ENCODE peak calls at places on chromosomes 5 and 9, in ten cellular contexts. N is ureter; F is posterior vena cava; K is lower leg skin; S is EH; P is left ventricle myocardium inferior; V is NCI-H82; C is natural killer cell treated with Interleukin-12 subunit alpha and Interleukin-12 subunit beta and Interleukin-15 and Interleukin-18, amount 100 ng/mL, for 72 hours; D is NCI-H226; E is mesendoderm. T is an unnamed sample.
A peak's percentile ranks its signal among the peaks of the same experiment; 100 is the strongest.

GRCh38 chr5:144504929-144505578 is 334.4 kb downstream of the KCTD16 start:
- DNase-seq in N (no peak), F (no peak), K (no peak), S (no peak), P (no peak), V (peak; percentile 8), C (no peak), D (no peak), E (peak; percentile 25), T (no peak)

GRCh38 chr9:133835273-133835901 is 97.2 kb upstream of the SARDH start:
- DNase-seq in N (no peak), F (no peak), K (no peak), S (no peak), P (no peak), V (peak; percentile 51), C (no peak), D (no peak), E (peak; percentile 69), T (no peak)

GRCh38 chr5:82244854-82245635 is 33.1 kb downstream of the RPS23 start:
- DNase-seq in N (no peak), F (no peak), K (no peak), S (no peak), P (no peak), V (peak; percentile 7), C (no peak), D (no peak), E (no peak), T (no peak)

GRCh38 chr9:125961037-125961436 is 213.9 kb downstream of the PBX3 start:
- DNase-seq in N (no peak), F (no peak), K (no peak), S (no peak), P (no peak), V (no peak), C (no peak), D (no peak), E (no peak), T (no peak)

GRCh38 chr9:81410201-81410600 is 279.1 kb downstream of the TLE1 start:
- DNase-seq in N (no peak), F (no peak), K (no peak), S (peak; percentile 83), P (no peak), V (peak; percentile 55), C (no peak), D (peak; percentile 61), E (no peak), T (peak; percentile 70)

GRCh38 chr5:645421-645820 is 33.3 kb downstream of the CEP72 start:
- DNase-seq in N (no peak), F (peak; percentile 50), K (no peak), S (no peak), P (no peak), V (no peak), C (no peak), D (no peak), E (no peak), T (no peak)

GRCh38 chr5:93364386-93364785 is 216.6 kb downstream of the NR2F1-AS1 start:
- DNase-seq in N (no peak), F (no peak), K (no peak), S (no peak), P (no peak), V (no peak), C (no peak), D (no peak), E (no peak), T (no peak)

GRCh38 chr9:32968101-32969011 is 33.1 kb downstream of the APTX start:
- DNase-seq in N (peak; percentile 64), F (no peak), K (peak; percentile 55), S (peak; percentile 51), P (no peak), V (peak; percentile 50), C (peak; percentile 70), D (no peak), E (peak; percentile 36), T (peak; percentile 51)

GRCh38 chr9:72858089-72858912 is 94.6 kb downstream of the ALDH1A1 start:
- DNase-seq in N (no peak), F (no peak), K (no peak), S (peak; percentile 64), P (no peak), V (no peak), C (no peak), D (no peak), E (peak; percentile 74), T (peak; percentile 53)

GRCh38 chr5:1244976-1245375 is 19.8 kb downstream of the SLC6A18 start:
- DNase-seq in N (no peak), F (no peak), K (no peak), S (no peak), P (no peak), V (no peak), C (no peak), D (no peak), E (no peak), T (no peak)

GRCh38 chr5:33408816-33409215 is 31.9 kb upstream of the TARS1 start:
- DNase-seq in N (no peak), F (no peak), K (no peak), S (peak; percentile 54), P (no peak), V (no peak), C (no peak), D (no peak), E (no peak), T (no peak)

GRCh38 chr5:52024363-52024762 is 641.1 kb downstream of the ISL1 start:
- DNase-seq in N (no peak), F (no peak), K (no peak), S (peak; percentile 1), P (no peak), V (no peak), C (no peak), D (no peak), E (peak; percentile 30), T (peak; percentile 2)

GRCh38 chr5:75928992-75929391 is 154.2 kb upstream of the SV2C start:
- DNase-seq in N (no peak), F (no peak), K (no peak), S (no peak), P (no peak), V (no peak), C (no peak), D (no peak), E (no peak), T (no peak)

GRCh38 chr5:127001621-127002296 is 28.6 kb downstream of the MARCHF3 start:
- DNase-seq in N (no peak), F (no peak), K (no peak), S (peak; percentile 99), P (no peak), V (no peak), C (no peak), D (peak; percentile 98), E (peak; percentile 77), T (peak; percentile 93)

GRCh38 chr5:152271420-152271819 is 133.7 kb downstream of the NMUR2 start:
- DNase-seq in N (peak; percentile 50), F (no peak), K (no peak), S (peak; percentile 18), P (no peak), V (peak; percentile 68), C (no peak), D (no peak), E (peak; percentile 68), T (no peak)

T was measured in mesenchymal stem cell.